ENCODE peak calls at places on chromosomes 16 and 17, in seven cellular contexts. C, J, K, M, D, N and R are unnamed samples.

GRCh38 chr17:6491071-6491700 is 46.9 kb downstream of the PIMREG start:
- DNase-seq in K (no peak), M (no peak), J (no peak), C (no peak), N (no peak), D (no peak), R (no peak)

GRCh38 chr17:59547131-59547915 is 18.1 kb upstream of the DHX40 start:
- DNase-seq in M (no peak), J (no peak), N (no peak), C (no peak), K (no peak), D (no peak), R (no peak)

GRCh38 chr17:42541041-42541833 is 5.2 kb downstream of the NAGLU start:
- DNase-seq in D (no peak), N (no peak), M (no peak), J (no peak), C (no peak), K (no peak), R (no peak)

GRCh38 chr16:30658731-30659506 is 688 bp downstream of the FBRS start:
- DNase-seq in D (peak), C (peak), J (peak), N (no peak), K (peak), M (no peak), R (no peak)

GRCh38 chr16:27428035-27428785 is 26.2 kb downstream of the IL21R start:
- DNase-seq in N (no peak), D (no peak), C (no peak), M (no peak), J (no peak), K (no peak), R (no peak)

GRCh38 chr17:42291136-42291535 is 2.8 kb downstream of the STAT5A start:
- DNase-seq in C (no peak), J (no peak), M (no peak), N (no peak), K (no peak), D (no peak), R (no peak)

GRCh38 chr17:10668771-10669170 is 11.7 kb upstream of the MYH3 start:
- DNase-seq in N (no peak), M (no peak), D (peak), K (peak), C (peak), J (peak), R (no peak)

GRCh38 chr17:80612997-80613731 is 68.5 kb downstream of the RPTOR start:
- DNase-seq in D (no peak), K (no peak), J (no peak), C (no peak), M (no peak), N (no peak), R (no peak)

GRCh38 chr17:50037321-50038107 is 18.4 kb upstream of the ITGA3 start:
- DNase-seq in D (peak), C (peak), K (peak), M (no peak), N (no peak), J (peak), R (peak)

GRCh38 chr17:74582633-74583032 is 9.4 kb downstream of the CD300LD start:
- DNase-seq in N (no peak), K (no peak), J (no peak), D (no peak), M (no peak), C (no peak), R (no peak)

GRCh38 chr17:12591336-12591735 is 74.4 kb upstream of the MYOCD start:
- DNase-seq in N (no peak), M (no peak), D (no peak), C (peak), J (peak), K (peak), R (peak)

GRCh38 chr17:76534831-76535732 is 2.4 kb downstream of the CYGB start:
- DNase-seq in M (no peak), C (no peak), D (no peak), J (no peak), N (no peak), K (no peak), R (no peak)

GRCh38 chr16:49287572-49287971 is 5.9 kb upstream of the CBLN1 start:
- DNase-seq in C (no peak), J (no peak), N (no peak), D (no peak), M (no peak), K (no peak), R (no peak)

GRCh38 chr16:70591609-70592008 is 54.8 kb upstream of the IL34 start:
- DNase-seq in M (no peak), N (no peak), K (no peak), D (no peak), C (no peak), J (no peak), R (no peak)

GRCh38 chr16:57276596-57276995 is 7.9 kb downstream of the PLLP start:
- DNase-seq in M (no peak), N (no peak), D (no peak), K (no peak), J (no peak), C (no peak), R (peak)

GRCh38 chr16:4936991-4937781 is at the start of gene PPL:
- DNase-seq in D (no peak), N (no peak), C (no peak), M (no peak), K (no peak), J (no peak), R (no peak)

GRCh38 chr17:48420823-48421222 is 9.2 kb downstream of the SKAP1 start:
- DNase-seq in K (no peak), C (no peak), M (no peak), N (no peak), J (no peak), D (no peak), R (no peak)